ENCODE peak calls at places on chromosomes 3 and 15, in eight cellular contexts. R is uterus; A is fibroblast of lung; Z is cardiac fibroblast; G is tibial nerve; H is CD8-positive, alpha-beta T cell; I is OCI-LY7; J is thoracic aorta. S is an unnamed sample.

GRCh38 chr15:95291878-95292472 is 1038.5 kb upstream of the NR2F2 start:
- DNase-seq in R (no peak), A (no peak), Z (peak), G (no peak), H (no peak), I (peak), J (no peak), S (no peak)

GRCh38 chr15:81899730-81900129 is 146.1 kb downstream of the MEX3B start:
- DNase-seq in R (no peak), A (no peak), Z (no peak), G (no peak), H (no peak), I (no peak), J (no peak), S (no peak)

GRCh38 chr3:45798034-45798433 is 1.7 kb upstream of the SLC6A20 start:
- DNase-seq in R (no peak), A (no peak), Z (no peak), G (no peak), H (no peak), I (no peak), J (no peak), S (no peak)

GRCh38 chr3:23999012-23999641 is 54.0 kb downstream of the NR1D2 start:
- DNase-seq in R (peak), A (peak), Z (peak), G (peak), H (peak), I (peak), J (peak), S (peak)

GRCh38 chr15:48647963-48648362 is 2.5 kb upstream of the FBN1 start:
- DNase-seq in R (no peak), A (peak), Z (peak), G (no peak), H (no peak), I (no peak), J (no peak), S (no peak)

GRCh38 chr15:66842710-66843441 is 140.8 kb downstream of the SMAD6 start:
- DNase-seq in R (peak), A (peak), Z (peak), G (peak), H (no peak), I (no peak), J (peak), S (no peak)

GRCh38 chr3:16085884-16086608 is 88.4 kb upstream of the GALNT15 start:
- DNase-seq in R (peak), A (peak), Z (peak), G (peak), H (no peak), I (no peak), J (no peak), S (no peak)

GRCh38 chr3:51514210-51514609 is 14.4 kb upstream of the DCAF1 start:
- DNase-seq in R (no peak), A (no peak), Z (no peak), G (no peak), H (no peak), I (no peak), J (no peak), S (no peak)

GRCh38 chr3:42667523-42668402 is 14.3 kb downstream of the ZBTB47 start:
- DNase-seq in R (peak), A (no peak), Z (no peak), G (no peak), H (no peak), I (no peak), J (no peak), S (no peak)

GRCh38 chr3:124084398-124084881 is 92.5 kb upstream of the ROPN1 start:
- DNase-seq in R (no peak), A (no peak), Z (peak), G (no peak), H (no peak), I (no peak), J (no peak), S (no peak)

GRCh38 chr3:163266731-163267130 is 1770.1 kb downstream of the OTOL1 start:
- DNase-seq in R (no peak), A (no peak), Z (no peak), G (no peak), H (no peak), I (no peak), J (no peak), S (no peak)

GRCh38 chr3:194069421-194070219 is 66.3 kb upstream of the HES1 start:
- DNase-seq in R (no peak), A (peak), Z (peak), G (no peak), H (no peak), I (no peak), J (no peak), S (no peak)

GRCh38 chr3:23002846-23003800 is 200.0 kb upstream of the UBE2E2 start:
- DNase-seq in R (no peak), A (peak), Z (peak), G (peak), H (no peak), I (no peak), J (no peak), S (no peak)

GRCh38 chr15:63439536-63440264 is 58.1 kb upstream of the CA12 start:
- DNase-seq in R (no peak), A (peak), Z (peak), G (no peak), H (no peak), I (no peak), J (no peak), S (no peak)

GRCh38 chr3:134965849-134966248 is 170.8 kb downstream of the EPHB1 start:
- DNase-seq in R (no peak), A (no peak), Z (no peak), G (no peak), H (no peak), I (no peak), J (no peak), S (no peak)

GRCh38 chr15:70802629-70803028 is 39.3 kb upstream of the UACA start:
- DNase-seq in R (no peak), A (peak), Z (peak), G (no peak), H (no peak), I (no peak), J (no peak), S (no peak)

GRCh38 chr3:67819447-67819846 is 165.0 kb upstream of the SUCLG2 start:
- DNase-seq in R (no peak), A (no peak), Z (no peak), G (no peak), H (no peak), I (peak), J (no peak), S (no peak)

GRCh38 chr3:141529256-141530132 is 42.7 kb downstream of the RASA2 start:
- DNase-seq in R (no peak), A (no peak), Z (no peak), G (no peak), H (no peak), I (no peak), J (no peak), S (no peak)

GRCh38 chr3:44892689-44893088 is 18.3 kb downstream of the TGM4 start:
- DNase-seq in R (no peak), A (peak), Z (peak), G (no peak), H (no peak), I (no peak), J (no peak), S (no peak)

GRCh38 chr15:31447893-31448634 is 121.4 kb downstream of the KLF13 start:
- DNase-seq in R (no peak), A (no peak), Z (no peak), G (no peak), H (no peak), I (no peak), J (no peak), S (no peak)

GRCh38 chr3:41710646-41711388 is 251.1 kb downstream of the ULK4 start:
- DNase-seq in R (peak), A (peak), Z (peak), G (no peak), H (no peak), I (no peak), J (no peak), S (no peak)

GRCh38 chr15:63545520-63545919 is 41.1 kb downstream of the USP3 start:
- DNase-seq in R (no peak), A (no peak), Z (no peak), G (no peak), H (no peak), I (no peak), J (no peak), S (no peak)

GRCh38 chr15:73081321-73081958 is 29.2 kb downstream of the NEO1 start:
- DNase-seq in R (peak), A (peak), Z (peak), G (peak), H (no peak), I (peak), J (no peak), S (no peak)

GRCh38 chr15:25739687-25740121 is 123.4 kb downstream of the ATP10A start:
- DNase-seq in R (no peak), A (peak), Z (peak), G (no peak), H (no peak), I (peak), J (no peak), S (no peak)

GRCh38 chr15:36814708-36815107 is 235.3 kb downstream of the CDIN1 start:
- DNase-seq in R (no peak), A (peak), Z (no peak), G (no peak), H (no peak), I (no peak), J (no peak), S (no peak)

GRCh38 chr15:95988574-95988887 is 342.0 kb upstream of the NR2F2 start:
- DNase-seq in R (peak), A (no peak), Z (peak), G (no peak), H (no peak), I (no peak), J (no peak), S (no peak)

GRCh38 chr15:31021067-31021665 is 29.7 kb upstream of the MTMR10 start:
- DNase-seq in R (no peak), A (no peak), Z (no peak), G (no peak), H (no peak), I (no peak), J (no peak), S (no peak)

GRCh38 chr3:161682715-161683114 is 186.1 kb downstream of the OTOL1 start:
- DNase-seq in R (no peak), A (no peak), Z (no peak), G (no peak), H (no peak), I (no peak), J (no peak), S (no peak)

GRCh38 chr3:183281126-183281797 is 28.2 kb downstream of the B3GNT5 start:
- DNase-seq in R (no peak), A (peak), Z (no peak), G (no peak), H (no peak), I (no peak), J (no peak), S (no peak)

GRCh38 chr15:40291088-40291574 is 8.3 kb upstream of the ANKRD63 start:
- DNase-seq in R (no peak), A (peak), Z (peak), G (no peak), H (no peak), I (no peak), J (no peak), S (no peak)

GRCh38 chr3:115671761-115672455 is 48.6 kb downstream of the GAP43 start:
- DNase-seq in R (no peak), A (peak), Z (peak), G (no peak), H (no peak), I (no peak), J (no peak), S (no peak)

GRCh38 chr3:128681277-128681829 is 30.7 kb upstream of the RPN1 start:
- DNase-seq in R (no peak), A (no peak), Z (no peak), G (no peak), H (no peak), I (no peak), J (no peak), S (no peak)

GRCh38 chr3:139218046-139218445 is 125.8 kb upstream of the MRPS22 start:
- DNase-seq in R (no peak), A (peak), Z (no peak), G (no peak), H (no peak), I (no peak), J (no peak), S (no peak)

GRCh38 chr15:86040360-86041095 is 39.1 kb upstream of the AGBL1 start:
- DNase-seq in R (no peak), A (no peak), Z (no peak), G (no peak), H (no peak), I (no peak), J (no peak), S (no peak)

GRCh38 chr15:86044981-86045380 is 34.7 kb upstream of the AGBL1 start:
- DNase-seq in R (no peak), A (no peak), Z (no peak), G (no peak), H (no peak), I (peak), J (no peak), S (no peak)
- TF ChIP-seq CTCF in R (no peak), A (no peak), Z (no peak), G (no peak), H (no peak), I (peak), J (no peak), S (no peak)

DNA sequence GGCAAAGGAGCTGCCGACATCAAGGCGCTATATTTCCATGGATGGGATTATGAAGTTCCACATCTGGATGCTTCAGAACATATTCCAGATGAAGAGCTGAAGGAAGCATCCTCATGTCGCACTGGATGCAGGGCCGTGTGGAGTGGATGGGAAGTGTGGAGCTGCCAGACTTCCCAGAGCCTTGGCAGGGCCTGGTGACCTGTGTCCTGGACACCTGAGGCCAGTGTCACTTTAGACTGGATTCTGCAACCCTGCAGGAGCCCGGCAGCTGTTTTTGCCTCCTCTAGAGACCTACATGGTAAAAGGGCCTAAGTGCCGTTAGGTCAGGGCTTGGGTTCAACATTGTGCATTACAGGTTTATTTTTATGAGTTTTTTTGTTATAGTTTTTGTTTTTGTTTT is 11.3 kb upstream of the XYLB start:
- DNase-seq in R (no peak), A (no peak), Z (no peak), G (no peak), H (no peak), I (no peak), J (no peak), S (no peak)
- TF ChIP-seq CTCF in R (no peak), A (no peak), Z (no peak), G (no peak), H (no peak), I (no peak), J (no peak), S (no peak)

GRCh38 chr3:188339410-188340295 is 185.7 kb downstream of the LPP start:
- DNase-seq in R (no peak), A (no peak), Z (no peak), G (no peak), H (no peak), I (no peak), J (no peak), S (no peak)
- TF ChIP-seq CTCF in R (no peak), A (no peak), Z (no peak), G (no peak), H (no peak), I (no peak), J (no peak), S (no peak)

DNA sequence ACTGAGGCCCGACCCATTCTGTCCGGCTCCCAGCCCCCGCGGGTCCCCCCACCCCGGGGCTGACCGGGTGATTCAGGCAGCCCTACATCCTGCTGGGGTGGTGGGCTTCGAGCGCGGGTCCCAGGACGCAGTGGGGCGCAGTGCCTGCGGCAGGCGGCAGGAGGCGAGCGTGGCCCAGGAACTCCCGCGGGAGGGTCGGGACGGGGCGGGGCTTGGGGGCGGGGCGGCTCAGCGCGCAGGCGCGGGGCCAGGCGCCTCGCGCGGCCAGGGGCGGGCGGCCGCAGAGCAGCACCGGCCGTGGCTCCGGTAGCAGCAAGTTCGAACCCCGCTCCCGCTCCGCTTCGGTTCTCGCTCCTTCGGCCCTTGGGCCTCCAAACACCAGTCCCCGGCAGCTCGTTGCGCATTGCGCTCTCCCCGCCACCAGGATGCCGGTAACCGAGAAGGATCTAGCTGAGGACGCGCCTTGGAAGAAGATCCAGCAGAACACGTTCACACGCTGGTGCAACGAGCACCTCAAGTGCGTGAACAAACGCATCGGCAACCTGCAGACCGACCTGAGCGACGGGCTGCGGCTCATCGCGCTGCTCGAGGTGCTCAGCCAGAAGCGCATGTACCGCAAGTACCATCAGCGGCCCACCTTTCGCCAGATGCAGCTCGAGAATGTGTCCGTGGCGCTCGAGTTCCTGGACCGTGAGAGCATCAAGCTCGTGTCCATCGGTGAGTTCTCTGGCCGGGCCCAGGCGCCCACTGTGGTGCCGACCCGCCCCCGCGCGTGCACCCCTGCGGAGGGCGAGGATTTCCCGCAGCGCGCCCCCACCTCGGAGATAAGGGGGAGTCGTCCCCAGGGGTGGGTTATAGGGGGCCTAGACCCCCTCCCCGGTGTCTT is at the start of gene FLNB:
- DNase-seq in R (peak), A (peak), Z (peak), G (no peak), H (peak), I (peak), J (no peak), S (peak)
- TF ChIP-seq CTCF in R (peak), A (peak), Z (peak), G (peak), H (peak), I (peak), J (peak), S (no peak)

GRCh38 chr15:87779746-87780145 is 476.8 kb downstream of the NTRK3 start:
- DNase-seq in R (no peak), A (no peak), Z (no peak), G (no peak), H (no peak), I (no peak), J (no peak), S (no peak)
- TF ChIP-seq CTCF in R (no peak), A (no peak), Z (no peak), G (no peak), H (no peak), I (no peak), J (no peak), S (no peak)

GRCh38 chr3:56802411-56802745 is 629 bp upstream of the ARHGEF3 start:
- DNase-seq in R (no peak), A (no peak), Z (no peak), G (no peak), H (no peak), I (no peak), J (no peak), S (no peak)
- TF ChIP-seq CTCF in R (no peak), A (no peak), Z (no peak), G (no peak), H (no peak), I (peak), J (no peak), S (no peak)

DNA sequence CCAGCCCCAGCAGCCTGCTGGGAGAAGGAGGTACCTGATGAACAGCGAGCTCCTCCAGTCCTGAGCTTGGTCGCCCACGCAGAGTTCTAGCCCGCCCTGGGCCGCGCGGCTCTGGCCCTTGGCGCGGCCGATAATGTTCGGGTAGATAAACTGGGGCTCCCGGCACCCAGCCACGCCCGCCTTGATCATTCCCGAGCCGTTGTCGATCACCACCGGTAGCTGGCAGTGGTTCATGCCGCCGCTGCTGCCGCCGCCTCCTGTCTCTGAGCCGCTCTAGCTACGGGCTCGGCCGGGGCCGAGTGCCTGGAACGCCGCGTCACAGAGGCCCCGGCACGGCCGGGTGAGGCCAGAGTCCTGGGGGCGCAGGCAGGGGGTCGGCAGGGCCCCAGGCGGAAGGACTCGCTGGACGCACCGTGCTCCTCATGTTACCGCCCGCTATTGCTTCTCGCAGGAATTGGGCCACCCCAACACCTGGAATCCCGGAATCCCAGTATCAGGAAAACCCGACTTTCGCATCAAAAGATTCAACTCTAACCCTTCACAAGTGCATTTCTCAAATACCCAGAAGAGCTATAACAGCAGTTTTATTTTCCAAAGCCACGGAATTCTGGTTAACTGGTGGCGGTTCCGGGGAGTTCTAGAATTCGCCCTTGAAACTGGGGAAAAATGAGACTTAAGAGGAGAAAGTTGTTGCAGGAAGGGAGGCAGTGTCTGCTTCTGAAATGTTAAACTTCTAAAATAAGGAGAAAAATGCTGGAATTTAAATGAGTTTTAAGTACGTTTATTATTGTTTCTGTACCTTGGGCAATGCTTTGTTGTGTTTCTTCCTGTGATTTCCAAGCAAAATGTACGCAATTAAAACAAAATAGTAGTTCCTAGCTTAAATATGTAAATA is at the start of gene ACTRT3:
- DNase-seq in R (peak), A (peak), Z (peak), G (peak), H (peak), I (peak), J (no peak), S (peak)
- TF ChIP-seq CTCF in R (no peak), A (no peak), Z (peak), G (no peak), H (no peak), I (peak), J (no peak), S (no peak)

GRCh38 chr3:72836923-72837322 is 11.3 kb downstream of the SHQ1 start:
- DNase-seq in R (no peak), A (no peak), Z (no peak), G (no peak), H (no peak), I (no peak), J (peak), S (no peak)
- TF ChIP-seq CTCF in R (no peak), A (no peak), Z (no peak), G (no peak), H (no peak), I (no peak), J (peak), S (no peak)

DNA sequence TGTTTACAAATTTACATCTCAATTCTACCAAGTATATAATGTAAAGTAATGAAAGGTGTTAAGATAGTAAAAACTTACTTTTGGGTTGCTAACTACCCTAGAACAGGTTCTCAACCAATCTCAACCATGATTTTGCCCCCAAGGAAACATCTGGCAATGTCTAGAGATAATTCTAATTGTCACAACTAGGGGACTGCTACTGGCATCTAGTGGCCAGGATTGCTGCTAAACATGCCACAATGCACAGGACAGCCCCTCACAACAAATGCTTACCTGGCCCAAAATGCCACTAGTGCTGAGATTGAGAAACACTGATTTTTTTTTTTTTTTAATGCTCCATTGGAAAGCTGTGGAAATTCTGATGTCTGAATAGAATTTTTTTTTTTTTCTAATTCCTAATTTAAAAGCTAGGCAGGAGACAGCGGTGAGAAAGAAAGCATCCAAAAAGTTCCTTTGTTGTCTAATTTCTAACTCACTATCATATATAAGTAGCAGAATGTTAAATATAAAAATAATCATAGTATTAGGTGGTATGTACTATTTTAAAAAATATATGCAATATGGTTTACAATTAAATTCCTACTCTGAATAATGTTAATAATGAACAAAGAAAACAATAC is 81.5 kb downstream of the TJP1 start:
- DNase-seq in R (no peak), A (no peak), Z (peak), G (no peak), H (no peak), I (peak), J (no peak), S (no peak)
- TF ChIP-seq CTCF in R (no peak), A (peak), Z (peak), G (no peak), H (no peak), I (peak), J (no peak), S (no peak)